ENCODE peak calls at places on chromosomes 7 and 10, in five cellular contexts. R, M, D, C and F are unnamed samples.

GRCh38 chr7:6650086-6650485 is 13.0 kb downstream of the ZNF316 start:
- DNase-seq in C (no peak), M (no peak), R (no peak), D (no peak), F (no peak)

GRCh38 chr7:101696-102376 is 90.5 kb upstream of the FAM20C start:
- DNase-seq in M (no peak), R (no peak), D (peak), C (no peak), F (peak)

GRCh38 chr10:111072232-111072631 is 4.6 kb upstream of the ADRA2A start:
- DNase-seq in C (no peak), M (no peak), D (peak), R (no peak), F (no peak)

GRCh38 chr10:131899695-131900349 is 986 bp upstream of the PPP2R2D start:
- DNase-seq in M (peak), D (no peak), R (peak), C (peak), F (no peak)

GRCh38 chr7:63925262-63925625 is 73.4 kb upstream of the ZNF722 start:
- DNase-seq in R (no peak), D (no peak), M (no peak), C (no peak), F (peak)

GRCh38 chr7:36966636-36967035 is 242.3 kb upstream of the AOAH start:
- DNase-seq in D (no peak), R (no peak), M (no peak), C (no peak), F (no peak)

GRCh38 chr7:78605131-78605530 is 806.6 kb downstream of the PHTF2 start:
- DNase-seq in M (no peak), D (peak), R (no peak), C (no peak), F (no peak)

GRCh38 chr7:74217455-74218342 is 7.9 kb downstream of the LAT2 start:
- DNase-seq in D (peak), C (peak), M (no peak), R (peak), F (no peak)

GRCh38 chr10:15363031-15363430 is 8.1 kb downstream of the FAM171A1 start:
- DNase-seq in M (no peak), R (no peak), D (peak), C (no peak), F (no peak)